ENCODE peak calls at places on chromosomes 2 and 18, in six cellular contexts. Q is pancreas, I is brain microvascular endothelial cell, S is HL-60, G is tibial artery, D is sigmoid colon. J is an unnamed sample.
A peak's percentile ranks its signal among the peaks of the same experiment; 100 is the strongest.

GRCh38 chr2:209526541-209526940 is 102.7 kb downstream of the MAP2 start:
- DNase-seq in I (no peak), D (no peak), S (no peak), Q (no peak), G (no peak), J (no peak)

GRCh38 chr2:46487667-46488333 is 8.4 kb downstream of the TMEM247 start:
- DNase-seq in S (no peak), I (peak; percentile 55), Q (no peak), D (peak; percentile 85), G (peak; percentile 87), J (no peak)

GRCh38 chr2:18520605-18521031 is 39.8 kb downstream of the RDH14 start:
- DNase-seq in G (peak; percentile 93), Q (peak; percentile 84), S (peak; percentile 18), D (peak; percentile 93), I (peak; percentile 88), J (peak; percentile 37)

GRCh38 chr2:65228249-65228750 is 669 bp downstream of the ACTR2 start:
- DNase-seq in G (no peak), S (no peak), D (no peak), I (no peak), Q (no peak), J (no peak)

GRCh38 chr2:170237572-170238120 is 59.7 kb downstream of the MYO3B start:
- DNase-seq in D (no peak), I (no peak), S (no peak), Q (no peak), G (no peak), J (no peak)

GRCh38 chr2:30358351-30358750 is 88.7 kb upstream of the LCLAT1 start:
- DNase-seq in Q (no peak), D (no peak), S (no peak), I (no peak), G (peak; percentile 25), J (no peak)

GRCh38 chr18:26017929-26018328 is 72.5 kb downstream of the SS18 start:
- DNase-seq in G (no peak), I (no peak), Q (no peak), S (no peak), D (no peak), J (no peak)

GRCh38 chr2:62660582-62661262 is 44.8 kb upstream of the EHBP1 start:
- DNase-seq in G (no peak), D (no peak), I (peak; percentile 87), Q (no peak), S (peak; percentile 4), J (peak; percentile 90)

GRCh38 chr2:224884188-224884587 is 158.1 kb downstream of the DOCK10 start:
- DNase-seq in Q (no peak), G (no peak), S (peak; percentile 87), I (no peak), D (no peak), J (peak; percentile 65)

GRCh38 chr2:239466755-239467271 is 66.0 kb upstream of the HDAC4 start:
- DNase-seq in Q (no peak), G (peak; percentile 61), S (no peak), I (no peak), D (peak; percentile 51), J (no peak)

GRCh38 chr2:219706823-219707281 is 79.4 kb downstream of the SLC4A3 start:
- DNase-seq in D (no peak), G (no peak), I (peak; percentile 56), Q (no peak), S (no peak), J (no peak)

GRCh38 chr18:63775166-63775730 is at the start of gene SERPINB7:
- DNase-seq in G (no peak), Q (no peak), I (peak; percentile 70), S (no peak), D (no peak), J (peak; percentile 71)

GRCh38 chr2:10449838-10450691 is 1.9 kb upstream of the ODC1 start:
- DNase-seq in G (no peak), D (no peak), Q (no peak), I (no peak), S (no peak), J (no peak)

GRCh38 chr18:49020129-49020528 is 69.4 kb upstream of the SMAD7 start:
- DNase-seq in I (no peak), D (no peak), S (no peak), Q (peak; percentile 62), G (peak; percentile 49), J (no peak)

GRCh38 chr18:21123290-21123926 is 11.8 kb upstream of the ROCK1 start:
- DNase-seq in S (no peak), Q (no peak), D (no peak), I (no peak), G (no peak), J (no peak)

GRCh38 chr2:157032019-157032418 is 225.5 kb upstream of the GALNT5 start:
- DNase-seq in D (no peak), G (no peak), S (no peak), I (peak; percentile 76), Q (no peak), J (peak; percentile 88)

GRCh38 chr18:41720226-41720625 is 234.8 kb upstream of the PIK3C3 start:
- DNase-seq in S (no peak), G (no peak), Q (no peak), D (no peak), I (no peak), J (no peak)

GRCh38 chr2:223469270-223470057 is 132.7 kb downstream of the SCG2 start:
- DNase-seq in S (no peak), G (peak; percentile 93), I (peak; percentile 99), Q (no peak), D (peak; percentile 78), J (peak; percentile 35)

GRCh38 chr2:120625865-120626560 is 109.7 kb upstream of the GLI2 start:
- DNase-seq in I (no peak), S (no peak), D (peak; percentile 58), Q (peak; percentile 86), G (peak; percentile 70), J (no peak)

GRCh38 chr2:214543386-214543955 is 132.6 kb downstream of the VWC2L start:
- DNase-seq in D (no peak), Q (no peak), G (no peak), I (peak; percentile 5), S (no peak), J (no peak)

GRCh38 chr18:79378416-79379250 is 17.1 kb upstream of the NFATC1 start:
- DNase-seq in D (peak; percentile 90), Q (peak; percentile 85), G (peak; percentile 87), I (peak; percentile 75), S (no peak), J (no peak)

GRCh38 chr2:178946494-178946893 is 103.4 kb downstream of the CCDC141 start:
- DNase-seq in I (no peak), S (no peak), D (no peak), Q (no peak), G (no peak), J (no peak)

GRCh38 chr18:26706796-26707406 is 158.5 kb upstream of the KCTD1 start:
- DNase-seq in S (no peak), D (no peak), Q (no peak), G (no peak), I (no peak), J (no peak)

GRCh38 chr18:71630686-71631085 is 913.5 kb downstream of the CBLN2 start:
- DNase-seq in I (no peak), G (no peak), Q (no peak), D (no peak), S (no peak), J (no peak)

GRCh38 chr2:18132697-18133096 is 254.2 kb downstream of the KCNS3 start:
- DNase-seq in I (peak; percentile 60), G (no peak), S (no peak), Q (no peak), D (no peak), J (no peak)

GRCh38 chr18:79567481-79568147 is 112.0 kb upstream of the CTDP1 start:
- DNase-seq in Q (no peak), S (no peak), I (peak; percentile 95), D (peak; percentile 68), G (peak; percentile 51), J (peak; percentile 58)

GRCh38 chr2:5060956-5061355 is 631.2 kb upstream of the SOX11 start:
- DNase-seq in I (no peak), S (no peak), D (no peak), G (no peak), Q (no peak), J (no peak)
- H3K4me3 ChIP-seq in I (no peak overlapping the region), S (no peak overlapping the region), D (no peak overlapping the region), G (no peak overlapping the region), Q (no peak overlapping the region), J (no peak overlapping the region)

GRCh38 chr2:133802366-133802765 is 234.1 kb upstream of the NCKAP5 start:
- DNase-seq in G (no peak), S (no peak), I (no peak), D (no peak), Q (no peak), J (no peak)
- TF ChIP-seq CTCF in G (no peak), S (no peak), I (no peak), D (no peak), Q (no peak), J (no peak)

GRCh38 chr2:86199834-86200177 is 549 bp downstream of the MRPL35 start:
- DNase-seq in G (no peak), I (no peak), D (no peak), Q (no peak), S (no peak), J (no peak)

GRCh38 chr2:86202702-86203101 is 3.4 kb downstream of the MRPL35 start:
- DNase-seq in Q (no peak), G (no peak), D (no peak), I (no peak), S (no peak), J (no peak)

GRCh38 chr2:86203614-86204013 is 4.4 kb downstream of the MRPL35 start:
- DNase-seq in S (no peak), D (no peak), Q (no peak), G (no peak), I (no peak), J (no peak)

GRCh38 chr2:86204458-86204857 is 5.2 kb downstream of the MRPL35 start:
- DNase-seq in S (no peak), I (no peak), D (no peak), Q (no peak), G (no peak), J (no peak)

GRCh38 chr2:86201951-86202692 is 2.9 kb downstream of the MRPL35 start:
- DNase-seq in D (no peak), Q (no peak), G (no peak), S (no peak), I (peak; percentile 31), J (no peak)
- H3K4me3 ChIP-seq in D (no peak overlapping the region), Q (no peak overlapping the region), G (no peak overlapping the region), S (no peak overlapping the region), I (no peak overlapping the region), J (no peak overlapping the region)

DNA sequence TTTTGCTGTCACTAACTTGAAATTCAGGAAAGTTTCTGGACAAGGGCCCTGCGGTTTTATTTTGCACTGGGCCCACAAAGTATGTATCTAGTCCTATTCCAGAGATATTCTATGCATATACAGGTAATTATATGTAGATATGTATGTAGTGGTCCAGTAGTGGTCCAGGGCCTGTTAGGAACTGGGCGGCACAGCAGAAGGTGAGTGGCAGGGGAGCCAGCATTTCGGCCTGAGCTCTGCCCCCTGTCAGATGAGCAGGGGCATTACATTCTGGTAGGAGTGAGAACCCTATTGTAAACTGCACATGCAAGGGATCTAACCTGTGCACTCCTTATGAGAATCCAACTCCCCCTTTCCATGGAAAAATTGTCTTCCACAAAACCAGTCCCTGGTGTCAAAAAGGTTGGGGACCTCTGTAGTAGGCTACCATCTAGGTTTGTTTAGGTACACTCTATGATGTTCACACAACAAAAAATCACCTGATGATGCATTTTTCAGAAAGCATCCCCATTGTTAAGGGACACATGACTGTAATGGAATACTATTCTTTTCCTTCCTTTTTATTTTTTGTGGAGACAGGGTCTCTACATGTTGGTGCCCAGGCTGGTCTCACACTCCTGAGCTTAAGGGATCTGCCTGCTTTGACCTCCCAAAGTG is 2.8 kb upstream of the PPP4R3B start:
- DNase-seq in I (no peak), S (peak; percentile 34), Q (no peak), G (no peak), D (no peak), J (no peak)
- TF ChIP-seq CTCF in I (peak; percentile 61), S (peak; percentile 59), Q (peak; percentile 11), G (no peak), D (no peak), J (peak; percentile 35)

J was measured in AG09309.